ENCODE peak calls at places on chromosomes 13 and 19, in seven cellular contexts. E is iPS-NIHi11; R is CD4-positive, alpha-beta T cell; C is heart right ventricle; N is ELR; D is T follicular helper cell; A is T-helper 17 cell. W is an unnamed sample.

GRCh38 chr19:49152218-49152550 is 3.0 kb downstream of the HRC start:
- DNase-seq in E (no peak), R (no peak), C (no peak), N (no peak), D (no peak), A (no peak), W (no peak)

GRCh38 chr19:2591537-2592291 is 110.8 kb downstream of the GNG7 start:
- DNase-seq in E (no peak), R (no peak), C (no peak), N (no peak), D (no peak), A (no peak), W (no peak)

GRCh38 chr13:113114511-113115362 is 7.9 kb upstream of the F10 start:
- DNase-seq in E (no peak), R (no peak), C (no peak), N (no peak), D (no peak), A (no peak), W (no peak)

GRCh38 chr13:26022538-26023292 is 29.1 kb downstream of the SHISA2 start:
- DNase-seq in E (peak), R (no peak), C (peak), N (peak), D (no peak), A (no peak), W (no peak)

GRCh38 chr13:43472344-43472743 is 314.4 kb downstream of the ENOX1 start:
- DNase-seq in E (no peak), R (no peak), C (no peak), N (no peak), D (no peak), A (no peak), W (no peak)

GRCh38 chr19:48569814-48570213 is 17.8 kb downstream of the SULT2B1 start:
- DNase-seq in E (peak), R (no peak), C (no peak), N (no peak), D (no peak), A (no peak), W (no peak)

GRCh38 chr19:571127-571974 is 1.0 kb upstream of the BSG start:
- DNase-seq in E (peak), R (peak), C (no peak), N (peak), D (peak), A (peak), W (peak)

GRCh38 chr19:54453921-54454780 is 5.2 kb downstream of the LENG8 start:
- DNase-seq in E (no peak), R (no peak), C (no peak), N (no peak), D (no peak), A (no peak), W (no peak)

GRCh38 chr13:53821632-53822031 is 793.0 kb downstream of the OLFM4 start:
- DNase-seq in E (no peak), R (no peak), C (no peak), N (no peak), D (no peak), A (no peak), W (no peak)

GRCh38 chr19:19407640-19407933 is 2.1 kb downstream of the GATAD2A start:
- DNase-seq in E (no peak), R (no peak), C (no peak), N (no peak), D (no peak), A (no peak), W (no peak)

GRCh38 chr19:50624949-50625600 is 14.6 kb downstream of the SYT3 start:
- DNase-seq in E (no peak), R (no peak), C (no peak), N (no peak), D (no peak), A (no peak), W (no peak)

GRCh38 chr13:70173236-70173959 is 65.1 kb upstream of the KLHL1 start:
- DNase-seq in E (peak), R (no peak), C (no peak), N (no peak), D (no peak), A (no peak), W (no peak)

GRCh38 chr13:24267283-24267682 is 42.1 kb upstream of the C1QTNF9 start:
- DNase-seq in E (no peak), R (no peak), C (no peak), N (no peak), D (no peak), A (no peak), W (no peak)

GRCh38 chr19:10137751-10138682 is 18.3 kb upstream of the EIF3G start:
- DNase-seq in E (no peak), R (no peak), C (no peak), N (no peak), D (no peak), A (no peak), W (no peak)

GRCh38 chr13:56510836-56511235 is 629.9 kb upstream of the PRR20A start:
- DNase-seq in E (no peak), R (no peak), C (no peak), N (no peak), D (no peak), A (no peak), W (no peak)

GRCh38 chr19:44113784-44114390 is 688 bp downstream of the ZNF225 start:
- DNase-seq in E (peak), R (no peak), C (no peak), N (peak), D (no peak), A (no peak), W (no peak)

GRCh38 chr13:59494560-59494970 is 669.2 kb downstream of the DIAPH3 start:
- DNase-seq in E (no peak), R (no peak), C (no peak), N (peak), D (no peak), A (no peak), W (no peak)

GRCh38 chr13:32340917-32341316 is 25.6 kb downstream of the BRCA2 start:
- DNase-seq in E (no peak), R (no peak), C (no peak), N (no peak), D (no peak), A (no peak), W (no peak)

GRCh38 chr19:52695996-52696395 is 38.8 kb downstream of the ZNF611 start:
- DNase-seq in E (peak), R (no peak), C (no peak), N (peak), D (no peak), A (no peak), W (no peak)

GRCh38 chr13:32669030-32669646 is 82.9 kb downstream of the PDS5B start:
- DNase-seq in E (peak), R (no peak), C (no peak), N (peak), D (no peak), A (no peak), W (peak)

GRCh38 chr19:3346677-3347353 is 19.6 kb upstream of the NFIC start:
- DNase-seq in E (no peak), R (no peak), C (peak), N (no peak), D (no peak), A (no peak), W (no peak)

GRCh38 chr19:29485293-29485692 is 40.5 kb upstream of the VSTM2B start:
- DNase-seq in E (no peak), R (no peak), C (no peak), N (no peak), D (no peak), A (no peak), W (no peak)

GRCh38 chr19:11766597-11767591 is at the start of gene ZNF441:
- DNase-seq in E (peak), R (peak), C (peak), N (peak), D (peak), A (peak), W (peak)

GRCh38 chr19:6925801-6926751 is 38.7 kb downstream of the ADGRE1 start:
- DNase-seq in E (no peak), R (no peak), C (no peak), N (peak), D (no peak), A (no peak), W (no peak)

GRCh38 chr13:37716796-37717195 is 118.2 kb upstream of the POSTN start:
- DNase-seq in E (no peak), R (no peak), C (no peak), N (no peak), D (no peak), A (no peak), W (no peak)

GRCh38 chr19:974564-975257 is 9.4 kb upstream of the WDR18 start:
- DNase-seq in E (no peak), R (no peak), C (no peak), N (no peak), D (no peak), A (no peak), W (no peak)

GRCh38 chr19:10222201-10222890 is 8.8 kb downstream of the S1PR2 start:
- DNase-seq in E (no peak), R (no peak), C (no peak), N (no peak), D (no peak), A (no peak), W (no peak)

GRCh38 chr13:60288569-60288968 is 108.5 kb upstream of the TDRD3 start:
- DNase-seq in E (no peak), R (no peak), C (no peak), N (no peak), D (no peak), A (no peak), W (no peak)

GRCh38 chr19:29967623-29968022 is 25.6 kb downstream of the URI1 start:
- DNase-seq in E (no peak), R (no peak), C (no peak), N (no peak), D (no peak), A (no peak), W (no peak)

GRCh38 chr13:113002891-113003290 is 33.9 kb downstream of the MCF2L start:
- DNase-seq in E (no peak), R (no peak), C (no peak), N (no peak), D (no peak), A (no peak), W (no peak)

GRCh38 chr13:48738261-48738755 is 84.6 kb downstream of the CYSLTR2 start:
- DNase-seq in E (no peak), R (no peak), C (no peak), N (no peak), D (no peak), A (no peak), W (no peak)

GRCh38 chr13:34462843-34463242 is 479.2 kb upstream of the NBEA start:
- DNase-seq in E (no peak), R (no peak), C (peak), N (peak), D (no peak), A (no peak), W (no peak)

GRCh38 chr19:55240713-55241020 is 12.1 kb upstream of the TMEM86B start:
- DNase-seq in E (no peak), R (no peak), C (no peak), N (no peak), D (no peak), A (no peak), W (no peak)

GRCh38 chr19:36847968-36848367 is 2.7 kb upstream of the ZNF345 start:
- DNase-seq in E (no peak), R (no peak), C (no peak), N (no peak), D (no peak), A (no peak), W (no peak)

GRCh38 chr13:26370495-26370990 is 116.6 kb downstream of the CDK8 start:
- DNase-seq in E (no peak), R (no peak), C (no peak), N (no peak), D (no peak), A (no peak), W (no peak)

GRCh38 chr13:59888408-59888807 is 275.3 kb downstream of the DIAPH3 start:
- DNase-seq in E (no peak), R (no peak), C (no peak), N (no peak), D (no peak), A (no peak), W (no peak)

GRCh38 chr13:113915786-113916329 is 52.0 kb upstream of the GAS6 start:
- DNase-seq in E (no peak), R (no peak), C (no peak), N (no peak), D (no peak), A (no peak), W (no peak)